ENCODE peak calls at places on chromosomes 7 and 10, in four cellular contexts. V is SK-N-SH, J is H1, I is GM12878. N is an unnamed sample.
A peak's percentile ranks its signal among the peaks of the same experiment; 100 is the strongest.

GRCh38 chr10:13765641-13766341 is 179.0 kb downstream of the PRPF18 start:
- DNase-seq in I (no peak), J (no peak), V (no peak), N (no peak)

GRCh38 chr7:19145429-19146201 is 394 bp upstream of the FERD3L start:
- DNase-seq in V (peak; percentile 17), J (peak; percentile 73), I (no peak), N (no peak)

GRCh38 chr7:81284576-81284975 is 365.7 kb upstream of the SEMA3C start:
- DNase-seq in I (no peak), V (no peak), J (no peak), N (no peak)

GRCh38 chr10:1157615-1157933 is 101.4 kb downstream of the WDR37 start:
- DNase-seq in V (no peak), J (no peak), I (no peak), N (no peak)

GRCh38 chr7:158396982-158397862 is 190.4 kb downstream of the PTPRN2 start:
- DNase-seq in I (no peak), J (no peak), V (no peak), N (no peak)

GRCh38 chr10:50536617-50537252 is 87.0 kb downstream of the SGMS1 start:
- DNase-seq in I (no peak), V (no peak), J (no peak), N (no peak)

GRCh38 chr10:4663162-4663992 is 162.6 kb upstream of the AKR1E2 start:
- DNase-seq in I (peak; percentile 15), V (no peak), J (no peak), N (peak; percentile 81)

GRCh38 chr10:15262036-15262713 is 93.7 kb upstream of the NMT2 start:
- DNase-seq in J (no peak), I (no peak), V (peak; percentile 43), N (peak; percentile 20)

GRCh38 chr10:86187840-86188239 is 178.8 kb downstream of the GRID1 start:
- DNase-seq in V (no peak), I (no peak), J (no peak), N (no peak)

GRCh38 chr7:37908221-37908788 is 8.3 kb downstream of the SFRP4 start:
- DNase-seq in V (no peak), J (no peak), I (no peak), N (no peak)

GRCh38 chr10:80411267-80411668 is 2.9 kb downstream of the PRXL2A start:
- DNase-seq in I (no peak), V (peak; percentile 49), J (no peak), N (no peak)

GRCh38 chr7:151038951-151039849 is 9.1 kb upstream of the ASIC3 start:
- DNase-seq in I (no peak), V (peak; percentile 87), J (no peak), N (peak; percentile 99)

GRCh38 chr10:91251430-91252056 is 31.1 kb downstream of the PCGF5 start:
- DNase-seq in J (no peak), I (peak; percentile 30), V (peak; percentile 26), N (peak; percentile 33)

GRCh38 chr10:124339119-124339807 is 79.5 kb downstream of the OAT start:
- DNase-seq in V (no peak), I (no peak), J (no peak), N (no peak)

GRCh38 chr7:2049782-2050510 is 182.8 kb downstream of the MAD1L1 start:
- DNase-seq in J (no peak), I (no peak), V (no peak), N (no peak)

GRCh38 chr7:27611043-27611442 is 51.6 kb downstream of the HIBADH start:
- DNase-seq in V (no peak), I (no peak), J (no peak), N (no peak)

GRCh38 chr10:122152544-122152943 is 118.6 kb upstream of the BTBD16 start:
- DNase-seq in I (no peak), V (no peak), J (no peak), N (no peak)

GRCh38 chr10:29784175-29784773 is 149.5 kb upstream of the SVIL start:
- DNase-seq in V (no peak), J (peak; percentile 56), I (no peak), N (no peak)

GRCh38 chr10:103763374-103764202 is 91.8 kb downstream of the SH3PXD2A start:
- DNase-seq in V (no peak), J (no peak), I (no peak), N (peak; percentile 21)

GRCh38 chr7:44132039-44132438 is 8.7 kb upstream of the POLD2 start:
- DNase-seq in V (no peak), J (no peak), I (no peak), N (no peak)

GRCh38 chr10:129917936-129918335 is 46.1 kb downstream of the EBF3 start:
- DNase-seq in V (no peak), J (no peak), I (no peak), N (no peak)

GRCh38 chr10:12543589-12543988 is 194.2 kb downstream of the CAMK1D start:
- DNase-seq in V (no peak), I (no peak), J (no peak), N (no peak)

GRCh38 chr10:89591111-89591795 is 53.8 kb downstream of the PANK1 start:
- DNase-seq in J (no peak), I (no peak), V (no peak), N (no peak)

GRCh38 chr10:132363921-132364593 is 32.1 kb downstream of the LRRC27 start:
- DNase-seq in J (no peak), V (peak; percentile 69), I (peak; percentile 13), N (peak; percentile 41)

GRCh38 chr7:96236198-96237039 is 85.5 kb downstream of the SLC25A13 start:
- DNase-seq in I (no peak), J (no peak), V (peak; percentile 42), N (peak; percentile 87)

GRCh38 chr7:67723591-67723990 is 727.0 kb downstream of the TYW1 start:
- DNase-seq in J (no peak), I (no peak), V (no peak), N (no peak)

GRCh38 chr10:99329238-99329890 is at the start of gene CNNM1:
- DNase-seq in V (peak; percentile 86), I (no peak), J (no peak), N (no peak)

GRCh38 chr7:108002726-108003590 is at the start of gene LAMB1:
- DNase-seq in I (no peak), V (peak; percentile 98), J (no peak), N (peak; percentile 96)
- TF ChIP-seq NRF1 in I (no peak), V (peak; percentile 79), J (peak; percentile 41), N (peak; percentile 92)

GRCh38 chr10:73247509-73248258 is 629 bp upstream of the DNAJC9 start:
- DNase-seq in I (no peak), V (no peak), J (no peak), N (no peak)
- TF ChIP-seq NRF1 in I (no peak), V (no peak), J (no peak), N (no peak)

DNA sequence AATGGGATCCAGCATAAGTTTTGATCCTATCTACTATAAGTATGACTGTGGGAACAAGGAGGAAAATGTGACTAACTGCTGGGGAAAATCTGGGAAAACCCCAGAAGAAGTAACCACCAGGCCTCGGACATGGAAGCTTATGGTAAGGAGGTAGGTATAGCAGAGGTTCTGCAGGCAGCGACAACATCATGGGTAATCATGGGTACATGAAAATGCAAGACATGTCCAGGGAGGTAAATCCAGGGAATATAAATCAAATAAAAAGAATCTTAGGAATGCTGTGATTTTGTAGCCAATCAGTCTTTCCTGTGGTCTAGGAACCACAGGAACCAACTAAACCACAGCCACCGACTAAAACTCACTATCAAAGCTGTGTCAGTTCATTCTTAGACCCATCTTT is 168.3 kb upstream of the NPY start:
- DNase-seq in I (no peak), J (no peak), V (no peak), N (no peak)
- TF ChIP-seq NRF1 in I (no peak), J (no peak), V (no peak), N (no peak)

GRCh38 chr10:28620251-28620650 is 57.1 kb upstream of the BAMBI start:
- DNase-seq in J (no peak), V (no peak), I (no peak), N (no peak)
- TF ChIP-seq NRF1 in J (no peak), V (no peak), I (no peak), N (no peak)